ENCODE peak calls at places on chromosome X, in four cellular contexts. Q is SK-N-SH, R is GM12878, W is HepG2. J is an unnamed sample.

GRCh38 chrX:122203399-122203798 is 980.7 kb upstream of the GRIA3 start:
- DNase-seq in Q (no peak), R (no peak), W (no peak), J (no peak)

GRCh38 chrX:21373637-21374162 is 518 bp upstream of the CNKSR2 start:
- DNase-seq in Q (no peak), R (no peak), W (no peak), J (no peak)

GRCh38 chrX:74117962-74118361 is 186.0 kb upstream of the ZCCHC13 start:
- DNase-seq in Q (peak), R (no peak), W (no peak), J (no peak)

GRCh38 chrX:80808160-80808735 is 1.4 kb downstream of the BRWD3 start:
- DNase-seq in Q (peak), R (peak), W (peak), J (no peak)

GRCh38 chrX:101785142-101785541 is 125.5 kb upstream of the ARMCX2 start:
- DNase-seq in Q (no peak), R (no peak), W (no peak), J (no peak)

GRCh38 chrX:37926700-37927099 is 79.3 kb upstream of the DYNLT3 start:
- DNase-seq in Q (peak), R (peak), W (peak), J (no peak)

GRCh38 chrX:37959212-37960021 is 46.9 kb upstream of the SYTL5 start:
- DNase-seq in Q (no peak), R (no peak), W (peak), J (no peak)

GRCh38 chrX:87663421-87663820 is 145.8 kb downstream of the KLHL4 start:
- DNase-seq in Q (no peak), R (no peak), W (no peak), J (no peak)

GRCh38 chrX:125203379-125203736 is 116.3 kb upstream of the TEX13C start:
- DNase-seq in Q (peak), R (no peak), W (no peak), J (peak)

GRCh38 chrX:139881572-139881971 is 51.3 kb downstream of the ATP11C start:
- DNase-seq in Q (no peak), R (no peak), W (no peak), J (no peak)

GRCh38 chrX:155144926-155145325 is 71.3 kb upstream of the VBP1 start:
- DNase-seq in Q (no peak), R (no peak), W (no peak), J (no peak)

GRCh38 chrX:9436812-9437211 is 28.0 kb upstream of the TBL1X start:
- DNase-seq in Q (no peak), R (no peak), W (no peak), J (no peak)

GRCh38 chrX:68238568-68238967 is 194.7 kb downstream of the OPHN1 start:
- DNase-seq in Q (peak), R (no peak), W (no peak), J (no peak)

GRCh38 chrX:153973127-153974002 is 811 bp downstream of the TMEM187 start:
- DNase-seq in Q (no peak), R (no peak), W (peak), J (no peak)

GRCh38 chrX:68254738-68255645 is 178.3 kb downstream of the OPHN1 start:
- DNase-seq in Q (no peak), R (no peak), W (no peak), J (no peak)

GRCh38 chrX:78124304-78124703 is 15.1 kb downstream of the TAF9B start:
- DNase-seq in Q (no peak), R (no peak), W (no peak), J (no peak)

GRCh38 chrX:109719262-109719661 is 13.8 kb downstream of the ACSL4 start:
- DNase-seq in Q (no peak), R (no peak), W (no peak), J (no peak)

GRCh38 chrX:66602381-66602938 is 36.4 kb downstream of the EDA2R start:
- DNase-seq in Q (no peak), R (no peak), W (peak), J (no peak)

GRCh38 chrX:153460826-153461225 is 9.6 kb downstream of the HAUS7 start:
- DNase-seq in Q (peak), R (no peak), W (peak), J (no peak)

GRCh38 chrX:28675173-28675572 is 87.9 kb downstream of the IL1RAPL1 start:
- DNase-seq in Q (no peak), R (no peak), W (no peak), J (no peak)

GRCh38 chrX:23736030-23736429 is 7.0 kb downstream of the ACOT9 start:
- DNase-seq in Q (no peak), R (no peak), W (no peak), J (no peak)

GRCh38 chrX:8743126-8743732 is 11.3 kb upstream of the ANOS1 start:
- DNase-seq in Q (peak), R (no peak), W (peak), J (no peak)

GRCh38 chrX:78555401-78555980 is 103.6 kb downstream of the RTL3 start:
- DNase-seq in Q (no peak), R (no peak), W (no peak), J (no peak)

GRCh38 chrX:41491267-41492004 is 44.3 kb downstream of the NYX start:
- DNase-seq in Q (no peak), R (no peak), W (no peak), J (no peak)
- TF ChIP-seq TCF12 in Q (peak), R (no peak), W (no peak), J (no peak)

GRCh38 chrX:70481424-70481823 is 36.8 kb downstream of the DLG3 start:
- DNase-seq in Q (no peak), R (no peak), W (no peak), J (no peak)

GRCh38 chrX:70479197-70479969 is 34.7 kb downstream of the DLG3 start:
- DNase-seq in Q (no peak), R (no peak), W (peak), J (no peak)

GRCh38 chrX:70478521-70478920 is 33.9 kb downstream of the DLG3 start:
- DNase-seq in Q (no peak), R (no peak), W (no peak), J (no peak)

GRCh38 chrX:70480660-70481018 is 36.0 kb downstream of the DLG3 start:
- DNase-seq in Q (no peak), R (no peak), W (no peak), J (no peak)

DNA sequence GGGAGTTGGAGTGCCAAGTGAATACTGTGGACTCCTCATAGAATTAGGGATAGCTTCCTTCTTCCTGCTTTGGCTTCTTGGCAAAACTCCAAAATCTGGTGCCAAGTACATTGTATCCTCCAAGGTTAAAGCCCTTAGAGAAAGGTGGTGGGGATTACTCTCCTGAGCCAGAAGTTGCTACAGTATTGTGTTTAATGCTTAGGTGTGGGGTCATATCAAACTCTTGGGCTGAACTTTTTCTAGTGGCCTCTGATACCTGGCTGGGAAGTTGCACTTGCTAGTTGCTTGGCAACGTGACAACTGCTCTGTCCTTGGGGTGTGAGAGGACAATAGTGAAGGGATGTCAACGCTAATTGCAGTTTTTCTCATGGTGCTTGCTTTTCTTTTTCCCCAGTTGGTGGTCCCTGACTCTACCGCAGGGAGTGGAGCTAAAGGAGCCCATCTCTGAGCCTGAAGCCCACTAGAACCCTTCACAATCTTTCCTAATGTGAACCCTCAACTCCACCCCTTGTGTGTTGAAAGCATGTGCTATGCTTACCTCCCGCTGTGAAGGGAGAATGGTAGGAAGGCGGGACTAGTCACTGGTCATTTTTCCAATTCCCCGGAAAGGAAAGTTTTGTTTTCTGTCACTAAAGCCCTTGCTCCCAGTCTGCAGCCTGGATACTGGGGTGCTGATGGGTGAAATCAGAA is 35.5 kb downstream of the DLG3 start:
- DNase-seq in Q (no peak), R (no peak), W (no peak), J (no peak)
- TF ChIP-seq TCF12 in Q (no peak), R (no peak), W (no peak), J (no peak)

GRCh38 chrX:123964155-123964554 is 2.6 kb downstream of the STAG2 start:
- DNase-seq in Q (no peak), R (no peak), W (no peak), J (no peak)
- TF ChIP-seq TCF12 in Q (no peak), R (no peak), W (no peak), J (no peak)

GRCh38 chrX:13837290-13837745 is 20.4 kb upstream of the GPM6B start:
- DNase-seq in Q (no peak), R (no peak), W (no peak), J (no peak)
- TF ChIP-seq TCF12 in Q (no peak), R (no peak), W (no peak), J (no peak)

GRCh38 chrX:150337026-150337425 is 26.1 kb upstream of the MAMLD1 start:
- DNase-seq in Q (no peak), R (no peak), W (no peak), J (no peak)
- TF ChIP-seq TCF12 in Q (no peak), R (no peak), W (no peak), J (no peak)

GRCh38 chrX:130330146-130330545 is 9.6 kb upstream of the SLC25A14 start:
- DNase-seq in Q (no peak), R (no peak), W (no peak), J (no peak)

GRCh38 chrX:130336531-130336930 is 3.2 kb upstream of the SLC25A14 start:
- DNase-seq in Q (no peak), R (no peak), W (no peak), J (no peak)

GRCh38 chrX:130330706-130331105 is 9.0 kb upstream of the SLC25A14 start:
- DNase-seq in Q (peak), R (peak), W (peak), J (peak)
- TF ChIP-seq TCF12 in Q (no peak), R (no peak), W (no peak), J (peak)

GRCh38 chrX:135437867-135438733 is 16.4 kb downstream of the SMIM10L2A start:
- DNase-seq in Q (peak), R (no peak), W (peak), J (no peak)
- TF ChIP-seq TCF12 in Q (no peak), R (no peak), W (no peak), J (no peak)